ENCODE peak calls at places on chromosome 16, in four cellular contexts. I is lung, X is gastrocnemius medialis, T is HCT116. Q is an unnamed sample.

GRCh38 chr16:27405546-27406451 is 3.8 kb downstream of the IL21R start:
- DNase-seq in I (no peak), X (no peak), T (no peak), Q (peak; percentile 79)

GRCh38 chr16:12173121-12173520 is 196.6 kb downstream of the SNX29 start:
- DNase-seq in I (no peak), X (no peak), T (no peak), Q (no peak)

GRCh38 chr16:53147500-53148065 is 92.8 kb downstream of the CHD9 start:
- DNase-seq in I (no peak), X (no peak), T (no peak), Q (no peak)

GRCh38 chr16:54935411-54936085 is 4.9 kb downstream of the IRX5 start:
- DNase-seq in I (no peak), X (no peak), T (no peak), Q (no peak)

GRCh38 chr16:88764913-88765349 is 20.1 kb downstream of the PIEZO1 start:
- DNase-seq in I (peak; percentile 83), X (no peak), T (no peak), Q (no peak)

GRCh38 chr16:86508947-86509758 is 1.2 kb upstream of the FOXF1 start:
- DNase-seq in I (peak; percentile 35), X (no peak), T (peak; percentile 32), Q (no peak)

GRCh38 chr16:17301593-17302135 is 169.1 kb downstream of the XYLT1 start:
- DNase-seq in I (no peak), X (peak; percentile 56), T (no peak), Q (no peak)

GRCh38 chr16:46832757-46833464 is 1.9 kb upstream of the C16orf87 start:
- DNase-seq in I (no peak), X (no peak), T (no peak), Q (no peak)

GRCh38 chr16:48591976-48592375 is 18.0 kb downstream of the N4BP1 start:
- DNase-seq in I (no peak), X (no peak), T (no peak), Q (no peak)

GRCh38 chr16:35711958-35712357 is 2252.5 kb downstream of the TP53TG3F start:
- DNase-seq in I (peak; percentile 21), X (no peak), T (no peak), Q (peak; percentile 23)

GRCh38 chr16:30491744-30492308 is 19.3 kb downstream of the ITGAL start:
- DNase-seq in I (no peak), X (no peak), T (no peak), Q (no peak)

GRCh38 chr16:80806957-80807356 is 2.6 kb upstream of the CDYL2 start:
- DNase-seq in I (no peak), X (no peak), T (no peak), Q (no peak)

GRCh38 chr16:23729503-23730424 is 16.7 kb upstream of the ERN2 start:
- DNase-seq in I (no peak), X (no peak), T (peak; percentile 31), Q (peak; percentile 60)

GRCh38 chr16:78375055-78375679 is 275.7 kb downstream of the WWOX start:
- DNase-seq in I (no peak), X (no peak), T (no peak), Q (no peak)

GRCh38 chr16:89693931-89694783 is 7.3 kb downstream of the SPATA2L start:
- DNase-seq in I (no peak), X (no peak), T (no peak), Q (no peak)

GRCh38 chr16:1082266-1082951 is 9.9 kb downstream of the SSTR5 start:
- DNase-seq in I (no peak), X (no peak), T (no peak), Q (no peak)

GRCh38 chr16:72705806-72706205 is 342.1 kb downstream of the ZFHX3 start:
- DNase-seq in I (no peak), X (no peak), T (no peak), Q (no peak)

GRCh38 chr16:15610369-15610871 is 32.5 kb downstream of the MARF1 start:
- DNase-seq in I (no peak), X (no peak), T (no peak), Q (no peak)

GRCh38 chr16:23105309-23105708 is 43.9 kb downstream of the USP31 start:
- DNase-seq in I (no peak), X (no peak), T (no peak), Q (no peak)

GRCh38 chr16:73052441-73053030 is 4.6 kb upstream of the ZFHX3 start:
- DNase-seq in I (no peak), X (no peak), T (no peak), Q (no peak)

GRCh38 chr16:85138825-85139627 is 26.8 kb upstream of the CIBAR2 start:
- DNase-seq in I (no peak), X (no peak), T (no peak), Q (no peak)

GRCh38 chr16:17828012-17828411 is 357.3 kb upstream of the XYLT1 start:
- DNase-seq in I (no peak), X (no peak), T (no peak), Q (no peak)

GRCh38 chr16:29710227-29711219 is 31.5 kb downstream of the QPRT start:
- DNase-seq in I (no peak), X (no peak), T (peak; percentile 56), Q (no peak)

GRCh38 chr16:10314811-10315210 is 71.0 kb upstream of the ATF7IP2 start:
- DNase-seq in I (no peak), X (no peak), T (no peak), Q (no peak)

GRCh38 chr16:77276686-77277085 is 77.5 kb downstream of the SYCE1L start:
- DNase-seq in I (no peak), X (no peak), T (no peak), Q (no peak)

DNA sequence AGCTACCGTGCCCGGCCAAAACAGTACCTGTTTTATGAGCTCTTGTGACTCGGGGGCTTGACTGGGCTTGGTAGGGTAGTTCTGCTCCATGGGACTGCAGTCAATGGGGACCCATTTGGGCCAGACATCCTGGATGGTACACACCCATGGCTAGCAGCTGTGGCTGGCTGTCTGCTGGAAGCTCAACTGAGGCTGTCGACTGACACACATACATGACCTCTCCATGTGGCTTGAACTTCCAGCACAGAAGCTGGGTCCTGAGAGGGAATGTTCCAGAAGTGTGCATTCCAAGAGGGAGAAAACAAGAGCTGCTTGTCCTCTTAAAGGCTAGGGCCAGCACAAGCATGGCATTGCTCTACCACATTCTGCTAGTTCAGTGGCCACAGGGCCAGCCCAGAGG is 14.9 kb upstream of the NKD1 start:
- DNase-seq in I (no peak), X (no peak), T (no peak), Q (peak; percentile 56)
- TF ChIP-seq CTCF in I (no peak), X (no peak), T (no peak), Q (no peak)

GRCh38 chr16:66510298-66510697 is 39.6 kb downstream of the TK2 start:
- DNase-seq in I (no peak), X (no peak), T (no peak), Q (no peak)

GRCh38 chr16:66508261-66508913 is 41.5 kb downstream of the TK2 start:
- DNase-seq in I (peak; percentile 45), X (no peak), T (no peak), Q (no peak)

GRCh38 chr16:66510711-66511614 is 39.0 kb downstream of the TK2 start:
- DNase-seq in I (peak; percentile 70), X (no peak), T (no peak), Q (no peak)

GRCh38 chr16:66508914-66509496 is 40.9 kb downstream of the TK2 start:
- DNase-seq in I (no peak), X (no peak), T (no peak), Q (no peak)

DNA sequence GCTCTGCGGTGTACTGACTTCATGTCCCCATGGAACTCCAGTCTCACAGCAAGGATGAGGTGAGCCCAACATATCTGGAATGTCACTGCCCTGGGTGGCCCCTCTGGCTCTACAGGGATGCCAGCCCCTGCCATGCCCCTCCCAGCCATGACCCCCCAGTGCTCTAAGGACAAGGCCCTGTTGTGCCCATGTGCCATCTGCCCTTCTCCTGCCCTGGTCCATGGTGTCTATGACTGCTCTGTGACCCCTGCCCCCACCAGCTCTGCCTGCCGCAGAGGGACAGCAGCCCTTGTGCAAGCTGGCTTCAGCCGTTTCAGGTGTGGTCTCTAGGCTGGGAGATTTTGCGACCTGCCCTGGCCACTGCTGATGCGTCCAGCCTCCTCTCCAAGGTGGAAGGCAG is 40.3 kb downstream of the TK2 start:
- DNase-seq in I (no peak), X (no peak), T (no peak), Q (no peak)
- TF ChIP-seq CTCF in I (no peak), X (no peak), T (no peak), Q (no peak)

DNA sequence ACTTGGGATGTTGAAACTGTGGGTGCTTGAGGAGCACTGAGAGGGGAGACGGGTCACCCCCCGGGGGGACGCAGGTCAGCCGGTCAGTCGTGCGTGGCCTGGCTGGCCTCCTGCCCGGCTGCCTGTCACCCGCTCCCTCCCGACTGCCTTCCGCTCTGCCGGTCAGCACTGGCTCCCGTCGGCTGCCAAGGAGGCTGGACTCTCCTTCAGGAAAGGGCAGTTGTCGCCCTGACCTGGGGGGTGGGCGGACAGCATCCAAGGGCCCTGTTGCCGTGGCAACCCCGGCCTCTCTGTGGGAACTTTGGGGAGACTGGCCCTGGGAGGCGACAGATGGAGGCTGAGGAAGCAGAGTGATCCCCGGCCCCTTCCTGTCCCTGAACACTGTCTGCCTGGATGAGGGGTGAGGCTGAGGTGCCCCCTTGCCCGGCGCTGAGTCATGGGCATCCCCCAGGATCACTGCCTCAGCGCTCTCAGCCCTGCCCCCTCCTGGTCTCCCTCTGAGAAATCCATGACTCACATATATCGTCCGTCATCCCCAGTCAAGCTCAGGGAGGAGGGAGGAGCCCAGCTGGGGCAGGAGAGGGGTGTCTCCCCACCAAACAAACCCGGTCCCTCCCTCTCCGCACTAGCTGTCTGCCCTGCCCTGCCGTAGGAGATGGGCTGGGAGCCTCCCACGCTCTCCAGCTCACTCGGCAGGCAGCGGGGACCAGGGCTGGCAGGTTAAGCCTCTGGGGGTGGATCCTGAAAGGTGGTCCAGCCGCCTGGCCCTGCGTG is at the start of gene ADGRG1:
- DNase-seq in I (peak; percentile 61), X (no peak), T (peak; percentile 71), Q (peak; percentile 96)
- TF ChIP-seq CTCF in I (no peak), X (no peak), T (no peak), Q (peak; percentile 30)

GRCh38 chr16:70472786-70473433 is 18.5 kb downstream of the FCSK start:
- DNase-seq in I (no peak), X (peak; percentile 50), T (no peak), Q (no peak)

GRCh38 chr16:70470927-70471341 is 16.5 kb downstream of the FCSK start:
- DNase-seq in I (no peak), X (peak; percentile 35), T (no peak), Q (no peak)

GRCh38 chr16:70474320-70475053 is 20.1 kb downstream of the FCSK start:
- DNase-seq in I (no peak), X (no peak), T (no peak), Q (no peak)

GRCh38 chr16:70475054-70475871 is 20.9 kb downstream of the FCSK start:
- DNase-seq in I (no peak), X (no peak), T (no peak), Q (no peak)

DNA sequence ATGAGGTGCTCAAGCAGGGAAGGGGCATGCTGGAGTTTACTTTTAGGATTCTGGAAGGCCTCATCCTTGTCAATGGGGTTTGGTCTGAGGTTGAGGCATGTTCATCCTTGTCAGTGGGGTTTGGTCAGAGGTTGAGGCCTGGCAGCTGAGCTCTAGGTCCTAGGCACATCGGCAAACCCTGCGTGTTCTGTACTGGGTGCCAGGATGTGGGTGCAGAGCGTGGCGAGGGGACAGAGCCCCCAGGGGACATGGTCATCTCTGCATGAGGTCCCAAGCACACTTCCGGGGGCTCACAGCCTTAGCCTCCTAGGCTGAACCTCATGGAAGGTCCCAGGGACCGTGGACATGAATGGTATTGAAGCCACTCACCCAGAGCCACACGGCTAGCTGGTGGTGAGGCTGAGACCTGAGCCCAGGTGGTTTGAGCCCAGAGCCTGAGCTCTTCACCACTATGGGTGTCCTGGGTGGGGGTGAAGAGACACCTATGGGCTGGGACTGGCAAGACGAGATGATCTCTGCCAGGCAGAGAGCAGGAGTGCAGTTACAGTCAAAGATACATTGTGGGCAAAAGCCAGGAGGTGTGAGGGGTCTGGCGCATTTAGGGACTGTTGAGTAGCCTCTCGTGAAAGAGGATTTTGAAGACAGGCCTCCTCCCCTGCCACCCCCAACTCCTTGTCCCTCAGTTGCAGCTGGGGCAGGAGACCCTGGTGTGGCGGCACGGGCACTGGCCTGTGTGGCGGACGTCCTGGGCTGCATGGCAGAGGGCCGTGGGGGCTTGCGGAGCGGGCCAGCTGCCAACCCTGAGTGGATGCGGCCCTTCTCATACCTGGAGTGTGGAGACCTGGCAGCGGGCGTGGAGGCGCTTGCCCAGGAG is 19.3 kb downstream of the FCSK start:
- DNase-seq in I (no peak), X (no peak), T (no peak), Q (no peak)
- TF ChIP-seq CTCF in I (no peak), X (no peak), T (no peak), Q (no peak)